ENCODE peak calls at places on chromosomes 1 and 21, in ten cellular contexts. One of them, this sample, is unnamed.
A peak's percentile ranks its signal among the peaks of the same experiment; 100 is the strongest.

GRCh38 chr1:66182551-66183178 is 351.3 kb upstream of the SGIP1 start:
- DNase-seq in choroid plexus epithelial cell: peak; percentile 87
- DNase-seq in HFF-Myc: peak; percentile 5
- DNase-seq in hepatocyte: no peak
- DNase-seq in tibial artery: no peak
- DNase-seq in fibroblast of mammary gland: peak; percentile 92
- DNase-seq in MCF 10A: peak; percentile 79
- DNase-seq in PC-9: peak; percentile 28
- DNase-seq in CD4-positive, alpha-beta T cell: no peak
- DNase-seq in stomach: no peak
- DNase-seq in this sample: no peak

GRCh38 chr1:173411835-173412742 is 65.0 kb upstream of the PRDX6 start:
- DNase-seq in stomach: no peak
- DNase-seq in MCF 10A: peak; percentile 65
- DNase-seq in CD4-positive, alpha-beta T cell: no peak
- DNase-seq in PC-9: peak; percentile 17
- DNase-seq in fibroblast of mammary gland: peak; percentile 93
- DNase-seq in choroid plexus epithelial cell: peak; percentile 84
- DNase-seq in hepatocyte: no peak
- DNase-seq in HFF-Myc: no peak
- DNase-seq in tibial artery: no peak
- DNase-seq in this sample: no peak

GRCh38 chr1:152328801-152329391 is 3.9 kb upstream of the FLG start:
- DNase-seq in tibial artery: no peak
- DNase-seq in fibroblast of mammary gland: no peak
- DNase-seq in PC-9: no peak
- DNase-seq in stomach: no peak
- DNase-seq in choroid plexus epithelial cell: no peak
- DNase-seq in MCF 10A: no peak
- DNase-seq in HFF-Myc: no peak
- DNase-seq in CD4-positive, alpha-beta T cell: no peak
- DNase-seq in hepatocyte: no peak
- DNase-seq in this sample: no peak

GRCh38 chr1:53062731-53063591 is 948 bp downstream of the PODN start:
- DNase-seq in hepatocyte: no peak
- DNase-seq in choroid plexus epithelial cell: no peak
- DNase-seq in HFF-Myc: no peak
- DNase-seq in CD4-positive, alpha-beta T cell: no peak
- DNase-seq in MCF 10A: no peak
- DNase-seq in PC-9: no peak
- DNase-seq in fibroblast of mammary gland: no peak
- DNase-seq in tibial artery: peak; percentile 65
- DNase-seq in stomach: no peak
- DNase-seq in this sample: no peak

GRCh38 chr1:75502776-75503175 is 108.1 kb downstream of the SLC44A5 start:
- DNase-seq in MCF 10A: peak; percentile 38
- DNase-seq in hepatocyte: no peak
- DNase-seq in fibroblast of mammary gland: no peak
- DNase-seq in PC-9: no peak
- DNase-seq in HFF-Myc: no peak
- DNase-seq in tibial artery: no peak
- DNase-seq in CD4-positive, alpha-beta T cell: no peak
- DNase-seq in choroid plexus epithelial cell: peak; percentile 5
- DNase-seq in stomach: no peak
- DNase-seq in this sample: no peak

GRCh38 chr1:156669794-156670193 is 7.4 kb downstream of the NES start:
- DNase-seq in tibial artery: no peak
- DNase-seq in choroid plexus epithelial cell: no peak
- DNase-seq in PC-9: no peak
- DNase-seq in hepatocyte: no peak
- DNase-seq in HFF-Myc: no peak
- DNase-seq in fibroblast of mammary gland: no peak
- DNase-seq in CD4-positive, alpha-beta T cell: no peak
- DNase-seq in stomach: no peak
- DNase-seq in MCF 10A: no peak
- DNase-seq in this sample: no peak

GRCh38 chr21:32411366-32412161 is 942 bp upstream of the EVA1C start:
- DNase-seq in choroid plexus epithelial cell: peak; percentile 70
- DNase-seq in fibroblast of mammary gland: peak; percentile 77
- DNase-seq in PC-9: peak; percentile 52
- DNase-seq in CD4-positive, alpha-beta T cell: peak; percentile 69
- DNase-seq in hepatocyte: peak; percentile 67
- DNase-seq in tibial artery: peak; percentile 96
- DNase-seq in MCF 10A: peak; percentile 75
- DNase-seq in HFF-Myc: no peak
- DNase-seq in stomach: peak; percentile 97
- DNase-seq in this sample: peak; percentile 45

GRCh38 chr1:25431495-25432363 is 1.0 kb downstream of the MACO1 start:
- DNase-seq in PC-9: no peak
- DNase-seq in CD4-positive, alpha-beta T cell: no peak
- DNase-seq in stomach: no peak
- DNase-seq in HFF-Myc: no peak
- DNase-seq in choroid plexus epithelial cell: no peak
- DNase-seq in tibial artery: peak; percentile 67
- DNase-seq in fibroblast of mammary gland: no peak
- DNase-seq in hepatocyte: no peak
- DNase-seq in MCF 10A: no peak
- DNase-seq in this sample: no peak

GRCh38 chr1:234478152-234478480 is 863 bp downstream of the TARBP1 start:
- DNase-seq in HFF-Myc: no peak
- DNase-seq in CD4-positive, alpha-beta T cell: peak; percentile 77
- DNase-seq in hepatocyte: peak; percentile 81
- DNase-seq in fibroblast of mammary gland: peak; percentile 26
- DNase-seq in stomach: peak; percentile 78
- DNase-seq in PC-9: peak; percentile 78
- DNase-seq in tibial artery: peak; percentile 74
- DNase-seq in MCF 10A: peak; percentile 77
- DNase-seq in choroid plexus epithelial cell: peak; percentile 40
- DNase-seq in this sample: peak; percentile 47

GRCh38 chr1:58345215-58346075 is 201.1 kb downstream of the OMA1 start:
- DNase-seq in fibroblast of mammary gland: no peak
- DNase-seq in HFF-Myc: no peak
- DNase-seq in PC-9: no peak
- DNase-seq in choroid plexus epithelial cell: no peak
- DNase-seq in MCF 10A: no peak
- DNase-seq in hepatocyte: no peak
- DNase-seq in stomach: no peak
- DNase-seq in tibial artery: no peak
- DNase-seq in CD4-positive, alpha-beta T cell: no peak
- DNase-seq in this sample: no peak

GRCh38 chr1:185207980-185208602 is 51.1 kb downstream of the SWT1 start:
- DNase-seq in choroid plexus epithelial cell: no peak
- DNase-seq in stomach: no peak
- DNase-seq in fibroblast of mammary gland: peak; percentile 18
- DNase-seq in MCF 10A: peak; percentile 29
- DNase-seq in CD4-positive, alpha-beta T cell: no peak
- DNase-seq in PC-9: no peak
- DNase-seq in tibial artery: no peak
- DNase-seq in HFF-Myc: no peak
- DNase-seq in hepatocyte: no peak
- DNase-seq in this sample: no peak

GRCh38 chr21:34157456-34158025 is 84.2 kb downstream of the MRPS6 start:
- DNase-seq in fibroblast of mammary gland: no peak
- DNase-seq in MCF 10A: no peak
- DNase-seq in hepatocyte: peak; percentile 22
- DNase-seq in stomach: no peak
- DNase-seq in tibial artery: no peak
- DNase-seq in choroid plexus epithelial cell: no peak
- DNase-seq in PC-9: no peak
- DNase-seq in HFF-Myc: no peak
- DNase-seq in CD4-positive, alpha-beta T cell: no peak
- DNase-seq in this sample: no peak

GRCh38 chr1:210654176-210654786 is 325.6 kb downstream of the HHAT start:
- DNase-seq in MCF 10A: peak; percentile 53
- DNase-seq in stomach: no peak
- DNase-seq in CD4-positive, alpha-beta T cell: no peak
- DNase-seq in fibroblast of mammary gland: no peak
- DNase-seq in hepatocyte: no peak
- DNase-seq in PC-9: no peak
- DNase-seq in HFF-Myc: no peak
- DNase-seq in tibial artery: no peak
- DNase-seq in choroid plexus epithelial cell: peak; percentile 1
- DNase-seq in this sample: no peak

GRCh38 chr1:8070381-8070811 is 44.3 kb upstream of the ERRFI1 start:
- DNase-seq in HFF-Myc: no peak
- DNase-seq in PC-9: peak; percentile 65
- DNase-seq in choroid plexus epithelial cell: peak; percentile 31
- DNase-seq in fibroblast of mammary gland: no peak
- DNase-seq in MCF 10A: no peak
- DNase-seq in stomach: peak; percentile 73
- DNase-seq in tibial artery: no peak
- DNase-seq in CD4-positive, alpha-beta T cell: no peak
- DNase-seq in hepatocyte: peak; percentile 77
- DNase-seq in this sample: no peak

GRCh38 chr1:158564608-158565007 is 5.8 kb downstream of the OR6P1 start:
- DNase-seq in tibial artery: no peak
- DNase-seq in hepatocyte: no peak
- DNase-seq in choroid plexus epithelial cell: no peak
- DNase-seq in HFF-Myc: no peak
- DNase-seq in MCF 10A: no peak
- DNase-seq in CD4-positive, alpha-beta T cell: no peak
- DNase-seq in fibroblast of mammary gland: no peak
- DNase-seq in PC-9: no peak
- DNase-seq in stomach: no peak
- DNase-seq in this sample: no peak

GRCh38 chr21:44406953-44407352 is 48.4 kb upstream of the LRRC3 start:
- DNase-seq in HFF-Myc: no peak
- DNase-seq in choroid plexus epithelial cell: no peak
- DNase-seq in hepatocyte: no peak
- DNase-seq in MCF 10A: no peak
- DNase-seq in CD4-positive, alpha-beta T cell: no peak
- DNase-seq in PC-9: no peak
- DNase-seq in stomach: no peak
- DNase-seq in tibial artery: no peak
- DNase-seq in fibroblast of mammary gland: no peak
- DNase-seq in this sample: no peak

GRCh38 chr1:86774305-86775304 is 70.2 kb downstream of the SH3GLB1 start:
- DNase-seq in choroid plexus epithelial cell: peak; percentile 95
- DNase-seq in CD4-positive, alpha-beta T cell: no peak
- DNase-seq in fibroblast of mammary gland: peak; percentile 89
- DNase-seq in stomach: peak; percentile 41
- DNase-seq in tibial artery: peak; percentile 77
- DNase-seq in PC-9: peak; percentile 65
- DNase-seq in hepatocyte: peak; percentile 84
- DNase-seq in MCF 10A: peak; percentile 93
- DNase-seq in HFF-Myc: peak; percentile 70
- DNase-seq in this sample: no peak

DNA sequence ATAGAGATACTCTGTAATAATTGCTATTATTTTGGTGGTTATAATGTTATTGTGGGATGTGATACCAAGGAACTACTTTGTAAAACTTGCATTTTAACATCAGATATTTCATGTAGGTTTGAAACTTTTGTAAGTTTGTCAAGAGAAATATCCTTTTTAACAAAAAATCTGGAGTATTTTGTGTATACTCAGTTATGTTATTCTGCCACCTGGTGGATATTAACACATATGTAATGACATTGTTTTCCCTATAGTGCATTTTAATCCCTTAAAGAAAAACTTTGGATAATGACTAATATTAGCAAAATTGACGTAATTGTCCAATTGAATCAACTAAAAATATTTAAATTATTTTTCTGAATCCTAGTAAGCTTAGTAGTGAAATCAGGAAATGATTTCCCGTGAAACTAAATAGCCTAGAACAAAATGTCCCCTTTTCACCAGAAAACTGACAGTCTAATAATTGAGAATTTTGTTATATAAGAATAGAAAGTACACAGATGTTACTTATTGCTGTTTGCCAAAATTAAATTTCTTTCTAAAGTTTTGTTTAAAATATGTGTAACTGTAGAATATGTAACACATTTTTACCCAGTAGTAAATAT is 39.6 kb downstream of the KCTD3 start:
- DNase-seq in choroid plexus epithelial cell: peak; percentile 48
- DNase-seq in hepatocyte: peak; percentile 25
- DNase-seq in PC-9: no peak
- DNase-seq in MCF 10A: peak; percentile 50
- DNase-seq in CD4-positive, alpha-beta T cell: no peak
- DNase-seq in HFF-Myc: no peak
- DNase-seq in stomach: no peak
- DNase-seq in tibial artery: no peak
- DNase-seq in fibroblast of mammary gland: peak; percentile 47
- DNase-seq in this sample: no peak
- TF ChIP-seq CTCF in choroid plexus epithelial cell: peak; percentile 46
- TF ChIP-seq CTCF in hepatocyte: peak; percentile 59
- TF ChIP-seq CTCF in PC-9: peak; percentile 80
- TF ChIP-seq CTCF in MCF 10A: peak; percentile 68
- TF ChIP-seq CTCF in CD4-positive, alpha-beta T cell: peak; percentile 42
- TF ChIP-seq CTCF in HFF-Myc: peak; percentile 8
- TF ChIP-seq CTCF in stomach: peak; percentile 25
- TF ChIP-seq CTCF in tibial artery: peak; percentile 35
- TF ChIP-seq CTCF in fibroblast of mammary gland: peak; percentile 39
- TF ChIP-seq CTCF in this sample: no peak

DNA sequence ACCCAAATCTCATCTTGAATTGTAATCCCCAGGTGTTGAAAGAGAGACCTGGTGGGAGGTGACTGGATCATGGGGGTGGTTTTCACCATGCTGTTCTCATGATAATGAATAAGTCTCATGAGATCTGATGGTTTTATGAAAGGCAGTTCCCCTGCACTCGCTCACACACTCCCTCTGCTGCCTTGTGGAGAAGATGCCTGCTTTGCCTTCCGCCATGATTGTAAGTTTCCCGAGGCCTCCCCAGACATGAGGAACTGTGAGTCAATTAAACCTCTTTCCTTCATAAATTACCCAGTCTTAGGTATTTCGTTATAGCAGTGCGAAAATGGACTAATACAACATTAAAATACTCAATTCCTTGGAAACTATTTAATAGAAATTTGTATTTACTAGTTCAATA is 99.2 kb downstream of the PROX1 start:
- DNase-seq in hepatocyte: no peak
- DNase-seq in stomach: no peak
- DNase-seq in CD4-positive, alpha-beta T cell: no peak
- DNase-seq in tibial artery: no peak
- DNase-seq in PC-9: no peak
- DNase-seq in fibroblast of mammary gland: no peak
- DNase-seq in MCF 10A: no peak
- DNase-seq in choroid plexus epithelial cell: no peak
- DNase-seq in HFF-Myc: no peak
- DNase-seq in this sample: no peak
- TF ChIP-seq CTCF in hepatocyte: no peak
- TF ChIP-seq CTCF in stomach: no peak
- TF ChIP-seq CTCF in CD4-positive, alpha-beta T cell: no peak
- TF ChIP-seq CTCF in tibial artery: no peak
- TF ChIP-seq CTCF in PC-9: no peak
- TF ChIP-seq CTCF in fibroblast of mammary gland: no peak
- TF ChIP-seq CTCF in MCF 10A: no peak
- TF ChIP-seq CTCF in choroid plexus epithelial cell: no peak
- TF ChIP-seq CTCF in HFF-Myc: no peak
- TF ChIP-seq CTCF in this sample: no peak

GRCh38 chr1:187999973-188000372 is 1171.2 kb downstream of the PLA2G4A start:
- DNase-seq in fibroblast of mammary gland: no peak
- DNase-seq in hepatocyte: peak; percentile 10
- DNase-seq in CD4-positive, alpha-beta T cell: no peak
- DNase-seq in stomach: no peak
- DNase-seq in HFF-Myc: no peak
- DNase-seq in tibial artery: no peak
- DNase-seq in MCF 10A: peak; percentile 8
- DNase-seq in PC-9: no peak
- DNase-seq in choroid plexus epithelial cell: peak; percentile 52
- DNase-seq in this sample: no peak
- TF ChIP-seq CTCF in fibroblast of mammary gland: no peak
- TF ChIP-seq CTCF in hepatocyte: peak; percentile 46
- TF ChIP-seq CTCF in CD4-positive, alpha-beta T cell: no peak
- TF ChIP-seq CTCF in stomach: no peak
- TF ChIP-seq CTCF in HFF-Myc: no peak
- TF ChIP-seq CTCF in tibial artery: no peak
- TF ChIP-seq CTCF in MCF 10A: peak; percentile 14
- TF ChIP-seq CTCF in PC-9: no peak
- TF ChIP-seq CTCF in choroid plexus epithelial cell: peak; percentile 62
- TF ChIP-seq CTCF in this sample: no peak

GRCh38 chr1:30322859-30323257 is 400.5 kb downstream of the MATN1 start:
- DNase-seq in choroid plexus epithelial cell: no peak
- DNase-seq in CD4-positive, alpha-beta T cell: no peak
- DNase-seq in tibial artery: peak; percentile 23
- DNase-seq in MCF 10A: peak; percentile 5
- DNase-seq in PC-9: no peak
- DNase-seq in HFF-Myc: no peak
- DNase-seq in hepatocyte: no peak
- DNase-seq in stomach: peak; percentile 17
- DNase-seq in fibroblast of mammary gland: no peak
- DNase-seq in this sample: peak; percentile 3
- TF ChIP-seq CTCF in choroid plexus epithelial cell: no peak
- TF ChIP-seq CTCF in CD4-positive, alpha-beta T cell: no peak
- TF ChIP-seq CTCF in tibial artery: no peak
- TF ChIP-seq CTCF in MCF 10A: no peak
- TF ChIP-seq CTCF in PC-9: no peak
- TF ChIP-seq CTCF in HFF-Myc: no peak
- TF ChIP-seq CTCF in hepatocyte: no peak
- TF ChIP-seq CTCF in stomach: no peak
- TF ChIP-seq CTCF in fibroblast of mammary gland: no peak
- TF ChIP-seq CTCF in this sample: no peak